ENCODE peak calls at places on chromosomes 7 and 10, in four cellular contexts. One of them, this sample, is unnamed. For H4K20me1, the result is how much of the 10 kb centered on the place peaks cover.

GRCh38 chr10:82762641-82763040 is 887.6 kb downstream of the NRG3 start:
- DNase-seq in endothelial cell of umbilical vein: no peak
- DNase-seq in HCT116: no peak
- DNase-seq in IMR-90: no peak
- DNase-seq in this sample: no peak

GRCh38 chr7:155418304-155418703 is 39.6 kb upstream of the EN2 start:
- DNase-seq in endothelial cell of umbilical vein: no peak
- DNase-seq in HCT116: no peak
- DNase-seq in IMR-90: no peak
- DNase-seq in this sample: no peak

GRCh38 chr10:5665380-5666323 is 743 bp downstream of the ASB13 start:
- DNase-seq in endothelial cell of umbilical vein: peak
- DNase-seq in HCT116: no peak
- DNase-seq in IMR-90: no peak
- DNase-seq in this sample: no peak

GRCh38 chr10:42932735-42933453 is 144.0 kb upstream of the RET start:
- DNase-seq in endothelial cell of umbilical vein: no peak
- DNase-seq in HCT116: no peak
- DNase-seq in IMR-90: no peak
- DNase-seq in this sample: no peak

GRCh38 chr10:63633677-63634487 is 112.7 kb downstream of the REEP3 start:
- DNase-seq in endothelial cell of umbilical vein: peak
- DNase-seq in HCT116: peak
- DNase-seq in IMR-90: peak
- DNase-seq in this sample: no peak

GRCh38 chr10:111085690-111086353 is 9.0 kb downstream of the ADRA2A start:
- DNase-seq in endothelial cell of umbilical vein: no peak
- DNase-seq in HCT116: no peak
- DNase-seq in IMR-90: no peak
- DNase-seq in this sample: no peak

GRCh38 chr10:680146-680545 is 9.3 kb downstream of the DIP2C start:
- DNase-seq in endothelial cell of umbilical vein: no peak
- DNase-seq in HCT116: no peak
- DNase-seq in IMR-90: no peak
- DNase-seq in this sample: no peak

GRCh38 chr10:100327007-100327700 is 2.9 kb downstream of the PKD2L1 start:
- DNase-seq in endothelial cell of umbilical vein: no peak
- DNase-seq in HCT116: no peak
- DNase-seq in IMR-90: peak
- DNase-seq in this sample: no peak

GRCh38 chr7:7944619-7945282 is 23.8 kb upstream of the GLCCI1 start:
- DNase-seq in endothelial cell of umbilical vein: peak
- DNase-seq in HCT116: no peak
- DNase-seq in IMR-90: no peak
- DNase-seq in this sample: peak

GRCh38 chr10:5584895-5585516 is 60.2 kb downstream of the CALML3 start:
- DNase-seq in endothelial cell of umbilical vein: no peak
- DNase-seq in HCT116: peak
- DNase-seq in IMR-90: peak
- DNase-seq in this sample: no peak

GRCh38 chr10:102139281-102140110 is 6.7 kb downstream of the PPRC1 start:
- DNase-seq in endothelial cell of umbilical vein: no peak
- DNase-seq in HCT116: no peak
- DNase-seq in IMR-90: no peak
- DNase-seq in this sample: no peak

GRCh38 chr10:16440396-16441105 is 3.7 kb downstream of the PTER start:
- DNase-seq in endothelial cell of umbilical vein: no peak
- DNase-seq in HCT116: no peak
- DNase-seq in IMR-90: no peak
- DNase-seq in this sample: no peak

GRCh38 chr7:80147543-80148376 is 13.1 kb downstream of the GNAI1 start:
- DNase-seq in endothelial cell of umbilical vein: no peak
- DNase-seq in HCT116: no peak
- DNase-seq in IMR-90: peak
- DNase-seq in this sample: no peak

GRCh38 chr7:85186083-85186520 is 754 bp downstream of the SEMA3D start:
- DNase-seq in endothelial cell of umbilical vein: peak
- DNase-seq in HCT116: no peak
- DNase-seq in IMR-90: peak
- DNase-seq in this sample: no peak

GRCh38 chr7:28037220-28038010 is 143.2 kb downstream of the JAZF1 start:
- DNase-seq in endothelial cell of umbilical vein: peak
- DNase-seq in HCT116: peak
- DNase-seq in IMR-90: peak
- DNase-seq in this sample: no peak

GRCh38 chr10:22615819-22616499 is 98.4 kb downstream of the PIP4K2A start:
- DNase-seq in endothelial cell of umbilical vein: no peak
- DNase-seq in HCT116: no peak
- DNase-seq in IMR-90: no peak
- DNase-seq in this sample: no peak

GRCh38 chr7:47536705-47537611 is 45.0 kb downstream of the TNS3 start:
- DNase-seq in endothelial cell of umbilical vein: no peak
- DNase-seq in HCT116: no peak
- DNase-seq in IMR-90: peak
- DNase-seq in this sample: no peak

GRCh38 chr7:148883233-148884048 is 650 bp downstream of the EZH2 start:
- DNase-seq in endothelial cell of umbilical vein: peak
- DNase-seq in HCT116: no peak
- DNase-seq in IMR-90: no peak
- DNase-seq in this sample: peak

GRCh38 chr10:6364283-6364682 is 161.6 kb downstream of the PFKFB3 start:
- DNase-seq in endothelial cell of umbilical vein: no peak
- DNase-seq in HCT116: no peak
- DNase-seq in IMR-90: no peak
- DNase-seq in this sample: no peak

GRCh38 chr10:1202343-1202742 is 146.2 kb downstream of the WDR37 start:
- DNase-seq in endothelial cell of umbilical vein: no peak
- DNase-seq in HCT116: no peak
- DNase-seq in IMR-90: no peak
- DNase-seq in this sample: no peak

GRCh38 chr10:132398566-132398991 is 1.6 kb downstream of the PWWP2B start:
- DNase-seq in endothelial cell of umbilical vein: no peak
- DNase-seq in HCT116: no peak
- DNase-seq in IMR-90: no peak
- DNase-seq in this sample: no peak

GRCh38 chr10:124883510-124884321 is 58.2 kb upstream of the ZRANB1 start:
- DNase-seq in endothelial cell of umbilical vein: no peak
- DNase-seq in HCT116: no peak
- DNase-seq in IMR-90: no peak
- DNase-seq in this sample: no peak

GRCh38 chr7:50663396-50664102 is 98.3 kb upstream of the DDC start:
- DNase-seq in endothelial cell of umbilical vein: no peak
- DNase-seq in HCT116: no peak
- DNase-seq in IMR-90: no peak
- DNase-seq in this sample: no peak

GRCh38 chr10:83153714-83154113 is 985.6 kb upstream of the GHITM start:
- DNase-seq in endothelial cell of umbilical vein: no peak
- DNase-seq in HCT116: no peak
- DNase-seq in IMR-90: no peak
- DNase-seq in this sample: no peak

GRCh38 chr7:116180302-116180701 is 30.0 kb upstream of the TES start:
- DNase-seq in endothelial cell of umbilical vein: peak
- DNase-seq in HCT116: peak
- DNase-seq in IMR-90: peak
- DNase-seq in this sample: peak

GRCh38 chr10:83625831-83626360 is 513.4 kb upstream of the GHITM start:
- DNase-seq in endothelial cell of umbilical vein: no peak
- DNase-seq in HCT116: no peak
- DNase-seq in IMR-90: no peak
- DNase-seq in this sample: no peak

GRCh38 chr7:81501220-81501619 is 268.6 kb downstream of the HGF start:
- DNase-seq in endothelial cell of umbilical vein: peak
- DNase-seq in HCT116: peak
- DNase-seq in IMR-90: peak
- DNase-seq in this sample: no peak

GRCh38 chr7:158501300-158502067 is 86.1 kb downstream of the PTPRN2 start:
- DNase-seq in endothelial cell of umbilical vein: no peak
- DNase-seq in HCT116: no peak
- DNase-seq in IMR-90: no peak
- DNase-seq in this sample: no peak

GRCh38 chr7:31885160-31885559 is 185.0 kb downstream of the PDE1C start:
- DNase-seq in endothelial cell of umbilical vein: no peak
- DNase-seq in HCT116: no peak
- DNase-seq in IMR-90: no peak
- DNase-seq in this sample: no peak

GRCh38 chr7:73482746-73483145 is 39.3 kb downstream of the BAZ1B start:
- DNase-seq in endothelial cell of umbilical vein: no peak
- DNase-seq in HCT116: no peak
- DNase-seq in IMR-90: no peak
- DNase-seq in this sample: no peak

GRCh38 chr7:71173955-71174354 is 42.0 kb downstream of the GALNT17 start:
- DNase-seq in endothelial cell of umbilical vein: no peak
- DNase-seq in HCT116: no peak
- DNase-seq in IMR-90: no peak
- DNase-seq in this sample: no peak

GRCh38 chr10:92691591-92692084 is 1.9 kb downstream of the HHEX start:
- DNase-seq in endothelial cell of umbilical vein: peak
- DNase-seq in HCT116: no peak
- DNase-seq in IMR-90: no peak
- DNase-seq in this sample: no peak

GRCh38 chr10:38070501-38070900 is 23.6 kb upstream of the ZNF37A start:
- DNase-seq in endothelial cell of umbilical vein: no peak
- DNase-seq in HCT116: no peak
- DNase-seq in IMR-90: no peak
- DNase-seq in this sample: no peak

GRCh38 chr7:37376386-37376785 is 72.3 kb downstream of the ELMO1 start:
- DNase-seq in endothelial cell of umbilical vein: no peak
- DNase-seq in HCT116: no peak
- DNase-seq in IMR-90: no peak
- DNase-seq in this sample: no peak

GRCh38 chr7:4246536-4246935 is 435.6 kb upstream of the FOXK1 start:
- DNase-seq in endothelial cell of umbilical vein: no peak
- DNase-seq in HCT116: no peak
- DNase-seq in IMR-90: no peak
- DNase-seq in this sample: no peak

GRCh38 chr7:132029369-132030160 is 473.1 kb upstream of the PODXL start:
- DNase-seq in endothelial cell of umbilical vein: no peak
- DNase-seq in HCT116: no peak
- DNase-seq in IMR-90: no peak
- DNase-seq in this sample: no peak

GRCh38 chr7:82257118-82257695 is 186.4 kb downstream of the CACNA2D1 start:
- DNase-seq in endothelial cell of umbilical vein: no peak
- DNase-seq in HCT116: no peak
- DNase-seq in IMR-90: no peak
- DNase-seq in this sample: no peak

GRCh38 chr7:100705341-100705752 is 574 bp upstream of the POP7 start:
- DNase-seq in endothelial cell of umbilical vein: peak
- DNase-seq in HCT116: peak
- DNase-seq in IMR-90: peak
- DNase-seq in this sample: peak

GRCh38 chr7:140810385-140810784 is 113.9 kb downstream of the NDUFB2 start:
- DNase-seq in endothelial cell of umbilical vein: no peak
- DNase-seq in HCT116: no peak
- DNase-seq in IMR-90: no peak
- DNase-seq in this sample: no peak

GRCh38 chr10:116665541-116666125 is 44.9 kb downstream of the PNLIPRP2 start:
- DNase-seq in endothelial cell of umbilical vein: no peak
- DNase-seq in HCT116: no peak
- DNase-seq in IMR-90: peak
- DNase-seq in this sample: no peak
- H2AFZ ChIP-seq in endothelial cell of umbilical vein: no peak
- H2AFZ ChIP-seq in HCT116: no peak
- H2AFZ ChIP-seq in IMR-90: no peak
- H2AFZ ChIP-seq in this sample: no peak

GRCh38 chr7:42932861-42933591 is 850 bp downstream of the MRPL32 start:
- DNase-seq in endothelial cell of umbilical vein: peak
- DNase-seq in HCT116: no peak
- DNase-seq in IMR-90: peak
- DNase-seq in this sample: peak
- H4K20me1 ChIP-seq in endothelial cell of umbilical vein: under half
- H4K20me1 ChIP-seq in HCT116: under half
- H4K20me1 ChIP-seq in IMR-90: under half
- H4K20me1 ChIP-seq in this sample: under half

GRCh38 chr7:77566421-77566820 is 29.3 kb downstream of the PTPN12 start:
- DNase-seq in endothelial cell of umbilical vein: no peak
- DNase-seq in HCT116: no peak
- DNase-seq in IMR-90: no peak
- DNase-seq in this sample: no peak

GRCh38 chr7:77561354-77561753 is 24.3 kb downstream of the PTPN12 start:
- DNase-seq in endothelial cell of umbilical vein: no peak
- DNase-seq in HCT116: no peak
- DNase-seq in IMR-90: no peak
- DNase-seq in this sample: no peak

GRCh38 chr7:77565917-77566316 is 28.8 kb downstream of the PTPN12 start:
- DNase-seq in endothelial cell of umbilical vein: no peak
- DNase-seq in HCT116: no peak
- DNase-seq in IMR-90: peak
- DNase-seq in this sample: no peak

GRCh38 chr7:77558598-77558997 is 21.5 kb downstream of the PTPN12 start:
- DNase-seq in endothelial cell of umbilical vein: no peak
- DNase-seq in HCT116: no peak
- DNase-seq in IMR-90: no peak
- DNase-seq in this sample: no peak

GRCh38 chr7:77563275-77563674 is 26.2 kb downstream of the PTPN12 start:
- DNase-seq in endothelial cell of umbilical vein: no peak
- DNase-seq in HCT116: no peak
- DNase-seq in IMR-90: no peak
- DNase-seq in this sample: no peak
- H3K9ac ChIP-seq in endothelial cell of umbilical vein: no peak
- H3K9ac ChIP-seq in HCT116: no peak
- H3K9ac ChIP-seq in IMR-90: no peak
- H3K9ac ChIP-seq in this sample: no peak

GRCh38 chr10:116740971-116741370 is 1.4 kb downstream of the HSPA12A start:
- DNase-seq in endothelial cell of umbilical vein: no peak
- DNase-seq in HCT116: no peak
- DNase-seq in IMR-90: no peak
- DNase-seq in this sample: no peak

GRCh38 chr10:116744163-116744788 is 1.9 kb upstream of the HSPA12A start:
- DNase-seq in endothelial cell of umbilical vein: no peak
- DNase-seq in HCT116: no peak
- DNase-seq in IMR-90: no peak
- DNase-seq in this sample: peak

GRCh38 chr10:116743266-116744064 is 1.1 kb upstream of the HSPA12A start:
- DNase-seq in endothelial cell of umbilical vein: no peak
- DNase-seq in HCT116: no peak
- DNase-seq in IMR-90: no peak
- DNase-seq in this sample: no peak

GRCh38 chr10:116742367-116743265 is at the start of gene HSPA12A:
- DNase-seq in endothelial cell of umbilical vein: peak
- DNase-seq in HCT116: peak
- DNase-seq in IMR-90: peak
- DNase-seq in this sample: no peak

GRCh38 chr10:116741391-116742351 is 695 bp downstream of the HSPA12A start:
- DNase-seq in endothelial cell of umbilical vein: no peak
- DNase-seq in HCT116: no peak
- DNase-seq in IMR-90: no peak
- DNase-seq in this sample: no peak
- H2AFZ ChIP-seq in endothelial cell of umbilical vein: peak
- H2AFZ ChIP-seq in HCT116: no peak
- H2AFZ ChIP-seq in IMR-90: peak
- H2AFZ ChIP-seq in this sample: no peak

GRCh38 chr7:3027455-3027854 is 16.2 kb downstream of the CARD11 start:
- DNase-seq in endothelial cell of umbilical vein: no peak
- DNase-seq in HCT116: no peak
- DNase-seq in IMR-90: no peak
- DNase-seq in this sample: no peak
- H4K20me1 ChIP-seq in endothelial cell of umbilical vein: under half
- H4K20me1 ChIP-seq in HCT116: under half
- H4K20me1 ChIP-seq in IMR-90: under half
- H4K20me1 ChIP-seq in this sample: under half

GRCh38 chr10:11213156-11213555 is 195.5 kb downstream of the CELF2 start:
- DNase-seq in endothelial cell of umbilical vein: peak
- DNase-seq in HCT116: no peak
- DNase-seq in IMR-90: no peak
- DNase-seq in this sample: no peak
- H3K9ac ChIP-seq in endothelial cell of umbilical vein: no peak
- H3K9ac ChIP-seq in HCT116: no peak
- H3K9ac ChIP-seq in IMR-90: no peak
- H3K9ac ChIP-seq in this sample: no peak